ENCODE peak calls at places on chromosome 10, in five cellular contexts. U, P, O, T and F are unnamed samples.
A peak's percentile ranks its signal among the peaks of the same experiment; 100 is the strongest.

GRCh38 chr10:87740232-87740631 is 77.8 kb downstream of the ATAD1 start:
- DNase-seq in O (no peak), T (no peak), P (no peak), U (peak; percentile 44), F (no peak)

GRCh38 chr10:61399386-61399785 is 53.8 kb downstream of the TMEM26 start:
- DNase-seq in U (no peak), T (no peak), P (no peak), O (no peak), F (no peak)

GRCh38 chr10:72875250-72876055 is 18.1 kb upstream of the OIT3 start:
- DNase-seq in T (no peak), U (peak; percentile 18), O (peak; percentile 12), P (peak; percentile 25), F (no peak)

GRCh38 chr10:71479831-71480230 is 83.1 kb downstream of the CDH23 start:
- DNase-seq in O (no peak), P (no peak), T (no peak), U (no peak), F (no peak)

GRCh38 chr10:11181996-11182395 is 164.3 kb downstream of the CELF2 start:
- DNase-seq in U (no peak), O (no peak), T (no peak), P (no peak), F (no peak)

GRCh38 chr10:54854389-54854788 is 53.4 kb upstream of the PCDH15 start:
- DNase-seq in O (no peak), P (no peak), T (no peak), U (no peak), F (no peak)

GRCh38 chr10:83302623-83303022 is 836.7 kb upstream of the GHITM start:
- DNase-seq in T (no peak), O (no peak), U (no peak), P (no peak), F (no peak)

GRCh38 chr10:60069311-60069710 is 163.0 kb upstream of the CCDC6 start:
- DNase-seq in P (no peak), T (no peak), U (no peak), O (no peak), F (no peak)

DNA sequence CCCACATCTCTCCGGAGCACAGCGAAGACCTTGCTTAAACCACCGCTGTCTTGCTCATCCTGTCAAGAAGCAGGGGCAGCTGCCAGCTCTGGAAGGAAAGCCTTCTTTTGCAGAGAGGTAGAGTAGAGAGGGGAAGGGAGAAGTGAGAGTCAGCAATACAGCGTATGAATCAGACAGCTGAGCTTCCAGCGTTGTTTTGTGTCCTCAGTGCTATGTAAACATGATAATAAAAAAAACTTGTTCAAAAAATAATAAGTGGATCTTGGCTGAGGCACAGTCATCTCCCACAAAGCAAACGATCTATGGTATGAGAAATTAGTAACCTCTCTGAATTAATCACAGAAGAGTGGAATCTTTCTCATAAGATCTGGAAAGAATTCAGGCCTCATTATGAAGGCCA is 29.7 kb downstream of the CHST15 start:
- DNase-seq in P (no peak), T (no peak), O (no peak), U (peak; percentile 32), F (no peak)
- TF ChIP-seq ZBTB33 in P (no peak), T (no peak), O (no peak), U (no peak), F (no peak)

GRCh38 chr10:44195120-44196007 is 189.5 kb downstream of the CXCL12 start:
- DNase-seq in P (no peak), U (peak; percentile 89), T (no peak), O (no peak), F (no peak)
- TF ChIP-seq ZBTB33 in P (no peak), U (no peak), T (no peak), O (no peak), F (no peak)

DNA sequence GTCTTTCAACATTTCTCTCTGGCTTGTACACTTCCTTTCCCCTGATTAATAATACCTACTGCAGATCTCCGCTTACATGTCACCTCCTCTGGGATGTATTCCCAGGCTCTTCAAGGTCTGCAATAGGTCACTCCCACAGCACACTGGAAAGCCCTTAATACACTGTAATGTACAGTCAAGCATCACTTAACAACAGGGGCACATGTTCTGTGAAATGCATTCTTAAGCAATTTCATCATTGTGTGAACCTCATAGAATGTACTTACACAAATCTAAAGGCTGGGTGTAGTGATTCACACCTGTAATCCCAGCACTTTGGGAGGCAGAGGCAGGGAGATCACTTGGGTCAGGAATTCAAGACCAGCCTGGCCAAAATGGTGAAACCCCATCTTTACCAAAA is 1.9 kb downstream of the COX15 start:
- DNase-seq in U (no peak), T (no peak), P (no peak), O (no peak), F (no peak)
- TF ChIP-seq ZBTB33 in U (no peak), T (no peak), P (no peak), O (no peak), F (no peak)

GRCh38 chr10:122530177-122530576 is 30.4 kb upstream of the DMBT1 start:
- DNase-seq in O (no peak), U (no peak), T (no peak), P (no peak), F (no peak)
- TF ChIP-seq ZBTB33 in O (no peak), U (no peak), T (no peak), P (no peak), F (no peak)

GRCh38 chr10:132444877-132445351 is 47.9 kb downstream of the PWWP2B start:
- DNase-seq in P (no peak), O (no peak), T (no peak), U (no peak), F (no peak)
- TF ChIP-seq ZBTB33 in P (no peak), O (no peak), T (no peak), U (no peak), F (no peak)

GRCh38 chr10:22489467-22489866 is 144.2 kb downstream of the SPAG6 start:
- DNase-seq in P (no peak), O (no peak), U (no peak), T (no peak), F (no peak)
- TF ChIP-seq ZBTB33 in P (no peak), O (no peak), U (no peak), T (no peak), F (no peak)

GRCh38 chr10:122421054-122421625 is 33.3 kb upstream of the ARMS2 start:
- DNase-seq in P (no peak), U (no peak), O (no peak), T (no peak), F (no peak)

GRCh38 chr10:122419890-122420623 is 34.4 kb upstream of the ARMS2 start:
- DNase-seq in T (no peak), O (no peak), P (no peak), U (no peak), F (no peak)

GRCh38 chr10:122419016-122419415 is 35.4 kb upstream of the ARMS2 start:
- DNase-seq in T (no peak), P (no peak), U (no peak), O (no peak), F (no peak)

GRCh38 chr10:122420624-122421007 is 33.8 kb upstream of the ARMS2 start:
- DNase-seq in O (no peak), P (no peak), U (no peak), T (no peak), F (no peak)

DNA sequence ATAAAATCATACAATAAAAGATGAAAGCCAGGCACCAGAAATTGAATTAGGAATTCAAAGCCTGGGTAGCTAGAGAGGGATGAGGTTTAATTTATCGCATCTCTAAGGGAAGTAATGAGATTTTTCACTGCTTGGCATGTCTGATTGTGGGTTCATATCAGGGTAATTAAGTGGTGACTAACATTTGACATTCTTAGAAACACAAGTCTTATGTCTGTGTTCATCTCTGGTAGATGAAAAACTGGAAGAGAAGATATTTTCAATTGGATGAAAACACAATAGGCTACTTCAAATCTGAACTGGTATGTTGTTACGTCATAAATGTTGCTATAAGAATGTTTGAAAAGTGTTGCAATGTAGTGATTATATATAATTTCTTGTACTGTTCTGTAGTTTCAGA is 36.8 kb upstream of the ARMS2 start:
- DNase-seq in T (no peak), P (peak; percentile 39), O (no peak), U (no peak), F (no peak)
- TF ChIP-seq ZBTB33 in T (no peak), P (no peak), O (no peak), U (no peak), F (no peak)

GRCh38 chr10:18246967-18247366 is 106.7 kb downstream of the CACNB2 start:
- DNase-seq in T (no peak), O (no peak), P (no peak), U (no peak), F (no peak)
- TF ChIP-seq ZBTB33 in T (no peak), O (no peak), P (no peak), U (no peak), F (no peak)